ENCODE peak calls at places on chromosome 7, in nine cellular contexts. H is colonic mucosa; T is CD8-positive, alpha-beta T cell; G is CD4-positive, alpha-beta T cell; O is NCI-H1092 treated with DMSO at 0.1 percent for 48 hours; K is AG04450; B is OCI-LY7; Z is ELR; I is GM19239. N is an unnamed sample.

GRCh38 chr7:42886129-42886528 is 25.7 kb downstream of the C7orf25 start:
- DNase-seq in Z (peak; percentile 58), H (no peak), I (no peak), T (no peak), O (no peak), G (no peak), K (no peak), B (peak; percentile 45), N (no peak)

GRCh38 chr7:96998333-96998732 is 7.0 kb upstream of the DLX6 start:
- DNase-seq in K (no peak), G (no peak), B (no peak), T (no peak), O (no peak), I (no peak), H (no peak), Z (no peak), N (no peak)

GRCh38 chr7:1227814-1228534 is 4.7 kb upstream of the UNCX start:
- DNase-seq in T (no peak), I (no peak), B (no peak), H (no peak), K (no peak), O (no peak), Z (no peak), G (no peak), N (no peak)

GRCh38 chr7:22452142-22452763 is 47.7 kb downstream of the STEAP1B start:
- DNase-seq in Z (peak; percentile 51), I (peak; percentile 43), H (peak; percentile 81), O (no peak), B (peak; percentile 86), K (no peak), T (no peak), G (no peak), N (peak; percentile 32)

GRCh38 chr7:92925876-92926696 is 89.7 kb upstream of the CDK6 start:
- DNase-seq in O (no peak), B (no peak), I (no peak), K (peak; percentile 16), G (no peak), Z (no peak), T (no peak), H (no peak), N (no peak)

GRCh38 chr7:16431646-16432424 is 10.5 kb upstream of the CRPPA start:
- DNase-seq in G (peak; percentile 1), Z (peak; percentile 67), I (no peak), T (no peak), H (peak; percentile 50), K (no peak), B (peak; percentile 27), O (peak; percentile 41), N (no peak)

GRCh38 chr7:4713183-4713784 is 31.2 kb downstream of the FOXK1 start:
- DNase-seq in T (no peak), H (no peak), B (no peak), G (no peak), O (no peak), K (no peak), Z (no peak), I (peak; percentile 52), N (no peak)

GRCh38 chr7:135322571-135323340 is 89.1 kb downstream of the STRA8 start:
- DNase-seq in I (no peak), K (no peak), H (no peak), Z (no peak), B (no peak), O (no peak), T (no peak), G (no peak), N (no peak)

GRCh38 chr7:112084506-112084905 is 121.7 kb downstream of the DOCK4 start:
- DNase-seq in B (no peak), T (no peak), G (no peak), H (no peak), Z (no peak), K (no peak), I (no peak), O (no peak), N (no peak)

GRCh38 chr7:143288836-143289235 is 685 bp downstream of the CASP2 start:
- DNase-seq in O (peak; percentile 45), K (no peak), H (no peak), B (peak; percentile 19), Z (peak; percentile 45), T (no peak), I (no peak), G (no peak), N (no peak)

GRCh38 chr7:30032310-30033125 is 4.3 kb downstream of the PLEKHA8 start:
- DNase-seq in K (peak; percentile 68), G (no peak), T (no peak), I (no peak), Z (peak; percentile 58), H (no peak), B (peak; percentile 70), O (no peak), N (no peak)

GRCh38 chr7:37354661-37355131 is 94.0 kb downstream of the ELMO1 start:
- DNase-seq in O (no peak), K (no peak), G (peak; percentile 33), B (no peak), I (no peak), H (peak; percentile 34), Z (no peak), T (no peak), N (no peak)

GRCh38 chr7:100465702-100466311 is 1.7 kb upstream of the SPACDR start:
- DNase-seq in B (peak; percentile 22), H (peak; percentile 56), K (no peak), I (no peak), G (no peak), O (peak; percentile 86), T (no peak), Z (peak; percentile 75), N (no peak)

GRCh38 chr7:139965942-139966628 is 96.7 kb downstream of the PARP12 start:
- DNase-seq in T (no peak), O (no peak), Z (no peak), K (no peak), B (no peak), I (no peak), G (no peak), H (no peak), N (no peak)

GRCh38 chr7:157138424-157139141 is at the start of gene UBE3C:
- DNase-seq in K (peak; percentile 75), Z (peak; percentile 91), B (peak; percentile 93), G (peak; percentile 79), T (peak; percentile 81), H (peak; percentile 91), O (peak; percentile 93), I (peak; percentile 97), N (peak; percentile 95)

GRCh38 chr7:131302876-131303707 is 24.6 kb upstream of the MKLN1 start:
- DNase-seq in O (no peak), I (no peak), T (no peak), G (peak; percentile 16), H (peak; percentile 27), Z (peak; percentile 51), K (no peak), B (peak; percentile 37), N (no peak)

GRCh38 chr7:94276797-94277196 is 117.9 kb upstream of the COL1A2 start:
- DNase-seq in Z (peak; percentile 57), H (no peak), B (peak; percentile 38), T (no peak), K (no peak), G (no peak), O (peak; percentile 21), I (no peak), N (no peak)

GRCh38 chr7:155731375-155731774 is 80.9 kb downstream of the SHH start:
- DNase-seq in G (no peak), H (no peak), I (no peak), Z (peak; percentile 21), K (no peak), T (no peak), B (no peak), O (no peak), N (no peak)

GRCh38 chr7:104852386-104852785 is 161.6 kb upstream of the KMT2E start:
- DNase-seq in K (no peak), Z (no peak), T (no peak), O (no peak), I (no peak), G (no peak), B (no peak), H (no peak), N (no peak)

GRCh38 chr7:85074-85945 is 107.1 kb upstream of the FAM20C start:
- DNase-seq in G (no peak), O (peak; percentile 37), H (no peak), T (no peak), Z (no peak), I (no peak), K (no peak), B (no peak), N (no peak)

GRCh38 chr7:83677180-83677866 is 28.4 kb upstream of the SEMA3E start:
- DNase-seq in H (peak; percentile 26), G (no peak), T (no peak), I (no peak), Z (peak; percentile 95), B (no peak), O (peak; percentile 13), K (peak; percentile 77), N (no peak)

GRCh38 chr7:48170506-48170905 is 752 bp upstream of the ABCA13 start:
- DNase-seq in K (no peak), B (no peak), T (no peak), G (no peak), O (no peak), H (no peak), Z (no peak), I (no peak), N (no peak)

GRCh38 chr7:98357751-98358161 is 43.1 kb downstream of the BAIAP2L1 start:
- DNase-seq in B (no peak), I (no peak), G (no peak), K (no peak), O (no peak), H (no peak), T (no peak), Z (peak; percentile 24), N (no peak)

GRCh38 chr7:130884437-130885417 is 150.7 kb upstream of the KLF14 start:
- DNase-seq in O (no peak), I (no peak), B (no peak), G (no peak), Z (no peak), H (peak; percentile 51), T (no peak), K (no peak), N (no peak)

GRCh38 chr7:101161692-101162461 is 3.5 kb downstream of the VGF start:
- DNase-seq in I (no peak), B (no peak), Z (no peak), T (no peak), H (no peak), G (no peak), O (no peak), K (no peak), N (no peak)

GRCh38 chr7:39005461-39005860 is 27.8 kb downstream of the POU6F2 start:
- DNase-seq in T (no peak), K (no peak), H (no peak), I (no peak), Z (no peak), O (no peak), B (no peak), G (no peak), N (no peak)